ENCODE peak calls at places on chromosomes 12 and 14, in eight cellular contexts. U is breast epithelium; Q is C1 segment of cervical spinal cord; L is heart left ventricle; W is activated CD4-positive, alpha-beta T cell treated with anti-CD3 and anti-CD28 coated beads, Interleukin-2, amount 50 U/mL, for 1 hour; V is NCI-H146; F is mucosa of gallbladder; O is brain pericyte. E is an unnamed sample.

GRCh38 chr14:29085546-29085945 is 319.0 kb downstream of the FOXG1 start:
- DNase-seq in U (no peak), Q (no peak), L (no peak), W (no peak), V (no peak), F (no peak), O (no peak), E (no peak)

GRCh38 chr12:10540776-10541205 is 35.1 kb downstream of the EIF2S3B start:
- DNase-seq in U (no peak), Q (no peak), L (no peak), W (no peak), V (no peak), F (no peak), O (no peak), E (no peak)

GRCh38 chr12:57058454-57058853 is 8.5 kb upstream of the MYO1A start:
- DNase-seq in U (no peak), Q (no peak), L (no peak), W (no peak), V (no peak), F (no peak), O (no peak), E (no peak)

GRCh38 chr12:55715169-55715764 is 579 bp upstream of the BLOC1S1 start:
- DNase-seq in U (no peak), Q (no peak), L (no peak), W (no peak), V (no peak), F (no peak), O (no peak), E (no peak)

GRCh38 chr12:120539303-120539702 is 5.1 kb downstream of the RNF10 start:
- DNase-seq in U (no peak), Q (no peak), L (no peak), W (no peak), V (no peak), F (no peak), O (no peak), E (no peak)

GRCh38 chr12:49489154-49489553 is 49.7 kb upstream of the KCNH3 start:
- DNase-seq in U (no peak), Q (no peak), L (no peak), W (no peak), V (no peak), F (no peak), O (no peak), E (no peak)

GRCh38 chr14:31270196-31270772 is 62.7 kb upstream of the HECTD1 start:
- DNase-seq in U (no peak), Q (no peak), L (no peak), W (no peak), V (no peak), F (no peak), O (no peak), E (no peak)

GRCh38 chr14:53908416-53908815 is 48.2 kb downstream of the BMP4 start:
- DNase-seq in U (no peak), Q (no peak), L (no peak), W (no peak), V (no peak), F (no peak), O (no peak), E (no peak)

GRCh38 chr14:103198429-103199140 is 75.3 kb downstream of the TNFAIP2 start:
- DNase-seq in U (no peak), Q (no peak), L (no peak), W (no peak), V (no peak), F (no peak), O (no peak), E (no peak)

GRCh38 chr12:112942572-112942971 is 4.3 kb downstream of the OAS3 start:
- DNase-seq in U (no peak), Q (no peak), L (no peak), W (no peak), V (no peak), F (no peak), O (no peak), E (no peak)

GRCh38 chr12:113088971-113089756 is 32.6 kb downstream of the DTX1 start:
- DNase-seq in U (no peak), Q (no peak), L (no peak), W (peak; percentile 35), V (no peak), F (no peak), O (no peak), E (no peak)

GRCh38 chr12:50061946-50062725 is 4.7 kb downstream of the ASIC1 start:
- DNase-seq in U (no peak), Q (no peak), L (no peak), W (no peak), V (no peak), F (no peak), O (no peak), E (no peak)

GRCh38 chr12:121222847-121223246 is 12.9 kb downstream of the P2RX4 start:
- DNase-seq in U (no peak), Q (no peak), L (no peak), W (no peak), V (no peak), F (no peak), O (no peak), E (no peak)

GRCh38 chr14:95994593-95994928 is 44.6 kb upstream of the C14orf132 start:
- DNase-seq in U (no peak), Q (no peak), L (no peak), W (no peak), V (no peak), F (no peak), O (no peak), E (no peak)

GRCh38 chr12:14239935-14240872 is 125.3 kb upstream of the ATF7IP start:
- DNase-seq in U (no peak), Q (peak; percentile 6), L (no peak), W (no peak), V (peak; percentile 80), F (peak; percentile 30), O (no peak), E (no peak)

GRCh38 chr12:120019197-120019596 is 30.2 kb downstream of the BICDL1 start:
- DNase-seq in U (no peak), Q (no peak), L (no peak), W (no peak), V (no peak), F (no peak), O (no peak), E (no peak)

GRCh38 chr14:31239673-31240072 is 32.1 kb upstream of the HECTD1 start:
- DNase-seq in U (no peak), Q (no peak), L (no peak), W (no peak), V (no peak), F (no peak), O (no peak), E (no peak)

GRCh38 chr14:71203306-71203705 is 296.0 kb downstream of the PCNX1 start:
- DNase-seq in U (no peak), Q (no peak), L (no peak), W (no peak), V (no peak), F (peak; percentile 37), O (no peak), E (no peak)

GRCh38 chr14:105533391-105533790 is 7.0 kb downstream of the TMEM121 start:
- DNase-seq in U (no peak), Q (no peak), L (no peak), W (no peak), V (no peak), F (no peak), O (no peak), E (peak; percentile 43)

GRCh38 chr12:103530352-103530751 is 34.6 kb upstream of the C12orf42 start:
- DNase-seq in U (no peak), Q (no peak), L (no peak), W (no peak), V (peak; percentile 38), F (no peak), O (no peak), E (no peak)

GRCh38 chr14:64707661-64708060 is 3.4 kb downstream of the PLEKHG3 start:
- DNase-seq in U (no peak), Q (no peak), L (no peak), W (no peak), V (no peak), F (no peak), O (no peak), E (peak; percentile 62)

GRCh38 chr14:48914382-48914781 is 671.8 kb downstream of the RPS29 start:
- DNase-seq in U (no peak), Q (no peak), L (no peak), W (no peak), V (no peak), F (no peak), O (no peak), E (no peak)

GRCh38 chr12:57815177-57816000 is 3.1 kb downstream of the AVIL start:
- DNase-seq in U (no peak), Q (no peak), L (no peak), W (no peak), V (peak; percentile 69), F (no peak), O (no peak), E (no peak)

GRCh38 chr12:70007687-70008086 is 182.7 kb downstream of the MYRFL start:
- DNase-seq in U (no peak), Q (no peak), L (no peak), W (no peak), V (no peak), F (no peak), O (no peak), E (no peak)

GRCh38 chr12:109597414-109597794 is 23.8 kb downstream of the MVK start:
- DNase-seq in U (no peak), Q (no peak), L (no peak), W (no peak), V (no peak), F (no peak), O (no peak), E (no peak)

GRCh38 chr12:98332626-98333025 is 182.8 kb upstream of the TMPO start:
- DNase-seq in U (no peak), Q (no peak), L (no peak), W (no peak), V (peak; percentile 7), F (no peak), O (no peak), E (no peak)

GRCh38 chr14:23577004-23577681 is 1.4 kb downstream of the JPH4 start:
- DNase-seq in U (no peak), Q (no peak), L (no peak), W (no peak), V (peak; percentile 64), F (no peak), O (no peak), E (peak; percentile 42)

GRCh38 chr12:69000069-69000468 is 67.1 kb upstream of the CPM start:
- DNase-seq in U (no peak), Q (no peak), L (no peak), W (no peak), V (no peak), F (no peak), O (no peak), E (no peak)

GRCh38 chr14:65263161-65263788 is 149.3 kb upstream of the FUT8 start:
- DNase-seq in U (no peak), Q (no peak), L (no peak), W (no peak), V (no peak), F (no peak), O (no peak), E (no peak)

GRCh38 chr12:47799357-47799955 is 20.2 kb downstream of the HDAC7 start:
- DNase-seq in U (no peak), Q (peak; percentile 72), L (peak; percentile 78), W (no peak), V (peak; percentile 60), F (no peak), O (no peak), E (no peak)

GRCh38 chr12:103751600-103751999 is 89.4 kb downstream of the NT5DC3 start:
- DNase-seq in U (no peak), Q (no peak), L (no peak), W (no peak), V (no peak), F (no peak), O (no peak), E (no peak)

GRCh38 chr12:45583011-45583657 is 146.4 kb upstream of the ARID2 start:
- DNase-seq in U (no peak), Q (no peak), L (no peak), W (no peak), V (no peak), F (no peak), O (no peak), E (no peak)

GRCh38 chr12:31773223-31773750 is 44.5 kb upstream of the AMN1 start:
- DNase-seq in U (no peak), Q (no peak), L (no peak), W (no peak), V (peak; percentile 38), F (peak; percentile 72), O (no peak), E (peak; percentile 69)

GRCh38 chr12:57838594-57839302 is 7.8 kb downstream of the CTDSP2 start:
- DNase-seq in U (no peak), Q (no peak), L (no peak), W (no peak), V (no peak), F (no peak), O (no peak), E (no peak)

E was measured in left lobe of liver.